ENCODE peak calls at places on chromosomes 3 and 15, in six cellular contexts. One of them, this sample, is unnamed.

GRCh38 chr15:78726870-78727551 is 84.3 kb downstream of the ADAMTS7 start:
- DNase-seq in stimulated activated effector memory CD8-positive, alpha-beta T cell treated with anti-CD3 and anti-CD28 coated beads, Interleukin-12 subunit alpha, Interleukin-12 subunit beta, amount 100 ng/mL, for 72 hours: no peak
- DNase-seq in ELR: peak
- DNase-seq in activated CD4-positive, alpha-beta T cell treated with anti-CD3 and anti-CD28 coated beads for 24 hours: no peak
- DNase-seq in mesothelial cell of epicardium: no peak
- DNase-seq in psoas muscle: no peak
- DNase-seq in this sample: no peak

GRCh38 chr15:67175643-67176071 is 78.8 kb downstream of the AAGAB start:
- DNase-seq in stimulated activated effector memory CD8-positive, alpha-beta T cell treated with anti-CD3 and anti-CD28 coated beads, Interleukin-12 subunit alpha, Interleukin-12 subunit beta, amount 100 ng/mL, for 72 hours: no peak
- DNase-seq in ELR: no peak
- DNase-seq in activated CD4-positive, alpha-beta T cell treated with anti-CD3 and anti-CD28 coated beads for 24 hours: no peak
- DNase-seq in mesothelial cell of epicardium: no peak
- DNase-seq in psoas muscle: peak
- DNase-seq in this sample: peak

GRCh38 chr15:87711011-87711410 is 545.5 kb downstream of the NTRK3 start:
- DNase-seq in stimulated activated effector memory CD8-positive, alpha-beta T cell treated with anti-CD3 and anti-CD28 coated beads, Interleukin-12 subunit alpha, Interleukin-12 subunit beta, amount 100 ng/mL, for 72 hours: no peak
- DNase-seq in ELR: no peak
- DNase-seq in activated CD4-positive, alpha-beta T cell treated with anti-CD3 and anti-CD28 coated beads for 24 hours: no peak
- DNase-seq in mesothelial cell of epicardium: no peak
- DNase-seq in psoas muscle: no peak
- DNase-seq in this sample: no peak

GRCh38 chr15:77035999-77036471 is 34.9 kb downstream of the TSPAN3 start:
- DNase-seq in stimulated activated effector memory CD8-positive, alpha-beta T cell treated with anti-CD3 and anti-CD28 coated beads, Interleukin-12 subunit alpha, Interleukin-12 subunit beta, amount 100 ng/mL, for 72 hours: no peak
- DNase-seq in ELR: no peak
- DNase-seq in activated CD4-positive, alpha-beta T cell treated with anti-CD3 and anti-CD28 coated beads for 24 hours: no peak
- DNase-seq in mesothelial cell of epicardium: no peak
- DNase-seq in psoas muscle: no peak
- DNase-seq in this sample: peak

GRCh38 chr3:159029306-159030026 is 227.6 kb downstream of the MFSD1 start:
- DNase-seq in stimulated activated effector memory CD8-positive, alpha-beta T cell treated with anti-CD3 and anti-CD28 coated beads, Interleukin-12 subunit alpha, Interleukin-12 subunit beta, amount 100 ng/mL, for 72 hours: no peak
- DNase-seq in ELR: peak
- DNase-seq in activated CD4-positive, alpha-beta T cell treated with anti-CD3 and anti-CD28 coated beads for 24 hours: no peak
- DNase-seq in mesothelial cell of epicardium: no peak
- DNase-seq in psoas muscle: no peak
- DNase-seq in this sample: no peak

GRCh38 chr3:56421205-56421604 is 47.1 kb downstream of the ERC2 start:
- DNase-seq in stimulated activated effector memory CD8-positive, alpha-beta T cell treated with anti-CD3 and anti-CD28 coated beads, Interleukin-12 subunit alpha, Interleukin-12 subunit beta, amount 100 ng/mL, for 72 hours: no peak
- DNase-seq in ELR: no peak
- DNase-seq in activated CD4-positive, alpha-beta T cell treated with anti-CD3 and anti-CD28 coated beads for 24 hours: no peak
- DNase-seq in mesothelial cell of epicardium: no peak
- DNase-seq in psoas muscle: no peak
- DNase-seq in this sample: no peak

GRCh38 chr3:15452156-15452555 is 24.8 kb downstream of the EAF1 start:
- DNase-seq in stimulated activated effector memory CD8-positive, alpha-beta T cell treated with anti-CD3 and anti-CD28 coated beads, Interleukin-12 subunit alpha, Interleukin-12 subunit beta, amount 100 ng/mL, for 72 hours: no peak
- DNase-seq in ELR: no peak
- DNase-seq in activated CD4-positive, alpha-beta T cell treated with anti-CD3 and anti-CD28 coated beads for 24 hours: no peak
- DNase-seq in mesothelial cell of epicardium: no peak
- DNase-seq in psoas muscle: no peak
- DNase-seq in this sample: peak

GRCh38 chr3:182533394-182533793 is 259.9 kb upstream of the ATP11B start:
- DNase-seq in stimulated activated effector memory CD8-positive, alpha-beta T cell treated with anti-CD3 and anti-CD28 coated beads, Interleukin-12 subunit alpha, Interleukin-12 subunit beta, amount 100 ng/mL, for 72 hours: no peak
- DNase-seq in ELR: no peak
- DNase-seq in activated CD4-positive, alpha-beta T cell treated with anti-CD3 and anti-CD28 coated beads for 24 hours: no peak
- DNase-seq in mesothelial cell of epicardium: no peak
- DNase-seq in psoas muscle: no peak
- DNase-seq in this sample: no peak

GRCh38 chr3:186646841-186647240 is 6.6 kb downstream of the FETUB start:
- DNase-seq in stimulated activated effector memory CD8-positive, alpha-beta T cell treated with anti-CD3 and anti-CD28 coated beads, Interleukin-12 subunit alpha, Interleukin-12 subunit beta, amount 100 ng/mL, for 72 hours: no peak
- DNase-seq in ELR: no peak
- DNase-seq in activated CD4-positive, alpha-beta T cell treated with anti-CD3 and anti-CD28 coated beads for 24 hours: no peak
- DNase-seq in mesothelial cell of epicardium: no peak
- DNase-seq in psoas muscle: no peak
- DNase-seq in this sample: no peak

GRCh38 chr15:73951591-73951990 is 25.3 kb downstream of the LOXL1 start:
- DNase-seq in stimulated activated effector memory CD8-positive, alpha-beta T cell treated with anti-CD3 and anti-CD28 coated beads, Interleukin-12 subunit alpha, Interleukin-12 subunit beta, amount 100 ng/mL, for 72 hours: no peak
- DNase-seq in ELR: no peak
- DNase-seq in activated CD4-positive, alpha-beta T cell treated with anti-CD3 and anti-CD28 coated beads for 24 hours: no peak
- DNase-seq in mesothelial cell of epicardium: no peak
- DNase-seq in psoas muscle: no peak
- DNase-seq in this sample: no peak

GRCh38 chr3:178271740-178272387 is 264.4 kb upstream of the KCNMB2 start:
- DNase-seq in stimulated activated effector memory CD8-positive, alpha-beta T cell treated with anti-CD3 and anti-CD28 coated beads, Interleukin-12 subunit alpha, Interleukin-12 subunit beta, amount 100 ng/mL, for 72 hours: no peak
- DNase-seq in ELR: no peak
- DNase-seq in activated CD4-positive, alpha-beta T cell treated with anti-CD3 and anti-CD28 coated beads for 24 hours: no peak
- DNase-seq in mesothelial cell of epicardium: no peak
- DNase-seq in psoas muscle: no peak
- DNase-seq in this sample: no peak

GRCh38 chr15:63402498-63403253 is 21.0 kb upstream of the CA12 start:
- DNase-seq in stimulated activated effector memory CD8-positive, alpha-beta T cell treated with anti-CD3 and anti-CD28 coated beads, Interleukin-12 subunit alpha, Interleukin-12 subunit beta, amount 100 ng/mL, for 72 hours: no peak
- DNase-seq in ELR: peak
- DNase-seq in activated CD4-positive, alpha-beta T cell treated with anti-CD3 and anti-CD28 coated beads for 24 hours: no peak
- DNase-seq in mesothelial cell of epicardium: no peak
- DNase-seq in psoas muscle: no peak
- DNase-seq in this sample: no peak